ENCODE peak calls at places on chromosomes 5 and 9, in four cellular contexts. X is PC-3, L is lower lobe of right lung, M is B cell. Y is an unnamed sample.

GRCh38 chr5:59356813-59357381 is 536.6 kb downstream of the PDE4D start:
- DNase-seq in X (no peak), L (peak; percentile 61), M (no peak), Y (peak; percentile 47)

GRCh38 chr9:22097712-22098111 is 88.6 kb upstream of the CDKN2B start:
- DNase-seq in X (peak; percentile 30), L (no peak), M (no peak), Y (no peak)

GRCh38 chr5:40291338-40291737 is 388.4 kb upstream of the PTGER4 start:
- DNase-seq in X (peak; percentile 33), L (no peak), M (no peak), Y (no peak)

GRCh38 chr5:95938766-95939165 is 22.9 kb downstream of the ELL2 start:
- DNase-seq in X (no peak), L (no peak), M (no peak), Y (no peak)

GRCh38 chr9:75909776-75910175 is 19.3 kb downstream of the PCSK5 start:
- DNase-seq in X (no peak), L (no peak), M (no peak), Y (no peak)

GRCh38 chr5:159800131-159800830 is 116.0 kb upstream of the ADRA1B start:
- DNase-seq in X (no peak), L (no peak), M (no peak), Y (no peak)

GRCh38 chr5:16742938-16743337 is 126.1 kb upstream of the RETREG1 start:
- DNase-seq in X (peak; percentile 16), L (no peak), M (no peak), Y (no peak)

GRCh38 chr9:124513374-124513994 is 6.3 kb upstream of the NR5A1 start:
- DNase-seq in X (peak; percentile 13), L (no peak), M (no peak), Y (no peak)

GRCh38 chr9:136799854-136800657 is 3.9 kb downstream of the CCDC183 start:
- DNase-seq in X (peak; percentile 78), L (peak; percentile 94), M (peak; percentile 96), Y (peak; percentile 96)

GRCh38 chr5:177498013-177498847 is 826 bp upstream of the PDLIM7 start:
- DNase-seq in X (peak; percentile 29), L (no peak), M (no peak), Y (peak; percentile 45)

GRCh38 chr5:88672644-88673493 is 210.1 kb downstream of the MEF2C start:
- DNase-seq in X (no peak), L (no peak), M (peak; percentile 16), Y (no peak)

GRCh38 chr5:113181853-113182490 is 205.4 kb downstream of the DCP2 start:
- DNase-seq in X (no peak), L (no peak), M (no peak), Y (no peak)

GRCh38 chr9:114281421-114282103 is 41.3 kb upstream of the ORM1 start:
- DNase-seq in X (no peak), L (peak; percentile 30), M (no peak), Y (no peak)

GRCh38 chr9:114282507-114282906 is 40.4 kb upstream of the ORM1 start:
- DNase-seq in X (no peak), L (peak; percentile 15), M (no peak), Y (no peak)

GRCh38 chr9:114279693-114280092 is 43.2 kb upstream of the ORM1 start:
- DNase-seq in X (no peak), L (peak; percentile 4), M (no peak), Y (no peak)

GRCh38 chr9:114282104-114282485 is 40.8 kb upstream of the ORM1 start:
- DNase-seq in X (no peak), L (peak; percentile 34), M (no peak), Y (no peak)

GRCh38 chr9:114280636-114281315 is 42.1 kb upstream of the ORM1 start:
- DNase-seq in X (no peak), L (peak; percentile 24), M (no peak), Y (no peak)
- TF ChIP-seq CTCF in X (no peak), L (no peak), M (no peak), Y (no peak)

GRCh38 chr9:18138676-18139075 is 335.3 kb upstream of the ADAMTSL1 start:
- DNase-seq in X (no peak), L (no peak), M (no peak), Y (no peak)

GRCh38 chr9:18146329-18146728 is 327.6 kb upstream of the ADAMTSL1 start:
- DNase-seq in X (no peak), L (no peak), M (no peak), Y (no peak)

GRCh38 chr9:18141681-18142080 is 332.3 kb upstream of the ADAMTSL1 start:
- DNase-seq in X (no peak), L (no peak), M (no peak), Y (no peak)

GRCh38 chr9:18137815-18138214 is 336.1 kb upstream of the ADAMTSL1 start:
- DNase-seq in X (no peak), L (no peak), M (no peak), Y (no peak)

DNA sequence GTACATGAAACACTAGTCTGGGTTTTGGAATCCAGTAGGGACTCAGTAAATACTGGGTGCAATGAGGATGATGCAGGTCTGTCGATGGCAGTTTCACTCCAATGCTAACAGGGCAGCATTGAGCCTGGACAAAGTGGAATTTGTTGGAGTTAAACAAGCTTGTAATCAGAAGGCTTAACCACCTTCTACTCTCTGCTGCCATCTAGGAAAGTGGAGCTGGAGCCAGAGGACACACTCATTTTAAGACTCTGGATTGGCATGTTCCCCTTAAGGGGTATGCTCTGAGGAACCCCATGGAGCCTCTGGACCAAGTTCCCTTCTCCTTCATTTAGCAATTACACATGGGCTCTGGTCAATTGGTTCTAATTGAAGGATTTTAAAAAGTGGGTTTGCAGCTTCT is 331.0 kb upstream of the ADAMTSL1 start:
- DNase-seq in X (peak; percentile 26), L (no peak), M (no peak), Y (no peak)
- TF ChIP-seq CTCF in X (peak; percentile 54), L (no peak), M (no peak), Y (peak; percentile 9)

DNA sequence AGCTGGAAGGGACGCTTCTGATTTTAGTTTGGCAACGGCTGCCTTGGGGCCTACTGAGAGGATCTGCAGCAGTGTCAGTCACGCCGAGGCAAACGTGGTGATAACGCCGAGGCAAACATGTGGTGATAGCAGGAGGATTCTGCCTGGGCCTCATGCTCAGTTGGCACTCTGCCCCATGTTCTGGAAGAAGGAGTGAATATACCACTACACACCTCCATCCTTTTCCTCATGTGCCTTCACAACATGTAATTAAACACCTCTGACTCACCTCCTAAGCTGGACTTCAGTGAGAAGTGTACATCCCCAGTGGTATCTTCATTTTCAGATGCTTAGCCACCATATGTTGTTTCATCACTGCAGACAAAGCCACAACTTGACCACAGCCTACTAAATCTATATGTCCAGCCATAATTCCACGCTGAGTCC is 661.6 kb upstream of the KLF4 start:
- DNase-seq in X (no peak), L (no peak), M (no peak), Y (no peak)
- TF ChIP-seq CTCF in X (no peak), L (no peak), M (no peak), Y (no peak)

DNA sequence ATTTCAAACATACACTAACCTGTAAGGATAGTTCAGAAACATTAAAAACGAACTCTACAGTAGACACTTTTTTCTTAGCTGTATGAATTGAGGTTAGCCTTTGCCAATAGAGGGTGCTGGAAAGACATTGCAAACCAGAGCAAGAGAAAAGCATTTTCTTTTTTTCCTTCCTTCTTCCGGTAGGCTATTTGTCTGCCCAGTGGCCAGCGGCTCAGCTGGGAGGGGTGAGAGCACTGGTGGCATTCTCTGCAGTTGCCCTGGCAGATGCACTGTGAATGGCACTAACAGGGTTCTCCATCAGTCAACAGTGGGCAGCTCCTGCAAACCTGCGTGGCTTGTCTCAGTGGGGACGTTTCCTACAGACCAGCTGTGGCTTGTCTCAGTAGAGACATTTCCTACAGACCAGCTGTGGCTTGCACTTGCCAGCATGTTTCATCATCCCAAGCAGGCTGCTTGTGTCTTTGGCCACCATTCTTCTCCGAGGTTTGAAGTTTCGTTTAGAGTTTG is 984.5 kb upstream of the CDH18 start:
- DNase-seq in X (peak; percentile 79), L (peak; percentile 38), M (peak; percentile 32), Y (no peak)
- TF ChIP-seq CTCF in X (peak; percentile 91), L (peak; percentile 22), M (peak; percentile 14), Y (no peak)

GRCh38 chr9:71706172-71706571 is 62.1 kb downstream of the CEMIP2 start:
- DNase-seq in X (no peak), L (no peak), M (no peak), Y (no peak)

GRCh38 chr9:71709384-71709783 is 58.9 kb downstream of the CEMIP2 start:
- DNase-seq in X (no peak), L (no peak), M (no peak), Y (no peak)

GRCh38 chr9:71703172-71703872 is 65.0 kb downstream of the CEMIP2 start:
- DNase-seq in X (no peak), L (no peak), M (no peak), Y (no peak)

DNA sequence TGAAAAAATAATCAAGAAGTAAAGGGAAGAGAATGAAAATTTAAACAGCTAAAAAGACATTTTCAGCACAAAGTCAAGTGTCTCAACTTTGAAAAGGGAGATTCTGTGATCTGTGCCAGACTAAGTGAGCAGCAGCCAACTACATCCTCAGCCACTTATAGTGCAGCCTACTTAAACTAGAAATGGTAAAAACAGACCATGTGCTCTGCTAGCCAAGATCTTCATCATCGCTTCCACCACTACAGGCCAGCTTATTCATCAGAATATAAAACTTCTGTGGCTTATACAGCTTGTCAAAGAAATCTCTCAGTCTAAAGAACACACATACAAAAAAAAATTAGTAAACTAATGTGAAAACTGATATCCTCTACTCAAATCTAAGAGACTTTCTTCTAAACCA is 63.5 kb downstream of the CEMIP2 start:
- DNase-seq in X (no peak), L (no peak), M (no peak), Y (no peak)
- TF ChIP-seq CTCF in X (no peak), L (no peak), M (no peak), Y (no peak)

Y was measured in stomach.